ENCODE peak calls at places on chromosomes 7 and 10, in five cellular contexts. J, Y, A, M and G are unnamed samples.
A peak's percentile ranks its signal among the peaks of the same experiment; 100 is the strongest.

GRCh38 chr10:81957976-81958375 is 83.0 kb downstream of the NRG3 start:
- DNase-seq in A (no peak), Y (no peak), J (no peak), M (no peak), G (no peak)

GRCh38 chr10:73883553-73883952 is 9.2 kb upstream of the CAMK2G start:
- DNase-seq in A (no peak), Y (no peak), J (no peak), M (no peak), G (no peak)

GRCh38 chr7:16402084-16402483 is 19.3 kb downstream of the CRPPA start:
- DNase-seq in Y (no peak), A (no peak), J (no peak), M (no peak), G (no peak)

GRCh38 chr7:45601094-45601493 is 26.9 kb downstream of the ADCY1 start:
- DNase-seq in J (no peak), A (no peak), M (no peak), Y (no peak), G (no peak)

GRCh38 chr7:105648561-105649401 is 67.5 kb upstream of the EFCAB10 start:
- DNase-seq in Y (no peak), A (no peak), M (no peak), J (no peak), G (no peak)

GRCh38 chr7:100372694-100373093 is 593 bp upstream of the PILRA start:
- DNase-seq in Y (no peak), J (no peak), M (no peak), A (no peak), G (peak; percentile 63)

GRCh38 chr10:91700788-91701444 is 68.0 kb upstream of the PPP1R3C start:
- DNase-seq in M (no peak), J (no peak), Y (no peak), A (no peak), G (no peak)

GRCh38 chr7:38822556-38822955 is 86.4 kb downstream of the VPS41 start:
- DNase-seq in Y (no peak), M (no peak), A (no peak), J (no peak), G (no peak)

GRCh38 chr7:47968852-47969774 is 10.3 kb downstream of the HUS1 start:
- DNase-seq in Y (no peak), M (peak; percentile 81), A (peak; percentile 59), J (peak; percentile 39), G (no peak)

GRCh38 chr7:98879198-98879988 is 1.1 kb downstream of the TRRAP start:
- DNase-seq in M (peak; percentile 8), A (peak; percentile 70), Y (no peak), J (peak; percentile 74), G (no peak)

GRCh38 chr10:88702848-88703597 is 3.0 kb upstream of the LIPK start:
- DNase-seq in J (no peak), A (no peak), M (no peak), Y (no peak), G (no peak)

GRCh38 chr10:10849306-10849705 is 168.4 kb upstream of the CELF2 start:
- DNase-seq in J (no peak), Y (no peak), M (no peak), A (no peak), G (no peak)

GRCh38 chr7:12256025-12256570 is 45.0 kb downstream of the TMEM106B start:
- DNase-seq in M (no peak), A (no peak), J (no peak), Y (no peak), G (no peak)

GRCh38 chr10:98323221-98324164 is 55.5 kb upstream of the LOXL4 start:
- DNase-seq in J (no peak), Y (peak; percentile 42), M (peak; percentile 34), A (no peak), G (no peak)

GRCh38 chr7:140334341-140335057 is 63.8 kb downstream of the SLC37A3 start:
- DNase-seq in M (no peak), Y (no peak), J (no peak), A (no peak), G (no peak)

GRCh38 chr10:10892290-10892875 is 125.3 kb upstream of the CELF2 start:
- DNase-seq in Y (no peak), M (no peak), J (no peak), A (no peak), G (no peak)

GRCh38 chr7:152430857-152431256 is 4.9 kb downstream of the KMT2C start:
- DNase-seq in M (no peak), Y (no peak), A (no peak), J (no peak), G (no peak)

GRCh38 chr10:35355971-35356724 is 19.8 kb downstream of the CCNY start:
- DNase-seq in M (no peak), Y (no peak), J (no peak), A (no peak), G (no peak)

GRCh38 chr7:99031496-99031895 is 112.4 kb downstream of the SMURF1 start:
- DNase-seq in M (no peak), Y (no peak), J (no peak), A (no peak), G (no peak)

GRCh38 chr10:31836569-31837406 is 91.8 kb downstream of the ARHGAP12 start:
- DNase-seq in M (peak; percentile 45), A (peak; percentile 14), J (peak; percentile 16), Y (no peak), G (no peak)

GRCh38 chr7:17131060-17131345 is 167.4 kb upstream of the AHR start:
- DNase-seq in A (no peak), Y (no peak), J (no peak), M (peak; percentile 6), G (no peak)

GRCh38 chr7:55903985-55904759 is 16.9 kb downstream of the ZNF713 start:
- DNase-seq in J (peak; percentile 41), A (no peak), M (no peak), Y (no peak), G (no peak)

GRCh38 chr10:14695833-14696232 is 78.9 kb downstream of the FAM107B start:
- DNase-seq in J (no peak), Y (no peak), M (no peak), A (peak; percentile 12), G (no peak)

GRCh38 chr7:50653997-50654425 is 88.8 kb upstream of the DDC start:
- DNase-seq in Y (peak; percentile 67), J (no peak), M (no peak), A (no peak), G (no peak)

GRCh38 chr10:114353383-114353782 is 50.9 kb downstream of the AFAP1L2 start:
- DNase-seq in M (no peak), A (no peak), J (no peak), Y (no peak), G (no peak)

GRCh38 chr10:103750836-103751235 is 104.5 kb downstream of the SH3PXD2A start:
- DNase-seq in J (no peak), A (no peak), Y (no peak), M (no peak), G (no peak)

GRCh38 chr10:35639651-35640311 is 2.3 kb downstream of the FZD8 start:
- DNase-seq in J (no peak), Y (no peak), M (peak; percentile 56), A (peak; percentile 25), G (peak; percentile 93)

GRCh38 chr7:10973942-10974716 is 457 bp downstream of the PHF14 start:
- DNase-seq in M (peak; percentile 62), A (peak; percentile 20), Y (no peak), J (no peak), G (no peak)

GRCh38 chr10:50909334-50910014 is 24.0 kb upstream of the A1CF start:
- DNase-seq in A (no peak), Y (no peak), J (no peak), M (peak; percentile 30), G (no peak)

GRCh38 chr10:91614254-91614624 is 18.6 kb downstream of the PPP1R3C start:
- DNase-seq in Y (no peak), M (no peak), J (no peak), A (no peak), G (no peak)

GRCh38 chr7:79434098-79434497 is 19.4 kb downstream of the MAGI2 start:
- DNase-seq in M (no peak), A (no peak), J (no peak), Y (no peak), G (no peak)

GRCh38 chr7:78134256-78134655 is 335.7 kb downstream of the PHTF2 start:
- DNase-seq in A (no peak), Y (no peak), J (no peak), M (peak; percentile 49), G (no peak)

GRCh38 chr7:73960548-73960947 is 67.4 kb upstream of the ELN start:
- DNase-seq in Y (no peak), A (no peak), M (no peak), J (no peak), G (no peak)

GRCh38 chr7:66629222-66629658 is 559 bp downstream of the KCTD7 start:
- DNase-seq in A (no peak), J (no peak), M (no peak), Y (no peak), G (no peak)

GRCh38 chr7:158729646-158730382 is 25.2 kb upstream of the NCAPG2 start:
- DNase-seq in A (no peak), M (no peak), J (no peak), Y (no peak), G (no peak)

GRCh38 chr7:27661776-27662489 is 750 bp downstream of the HIBADH start:
- DNase-seq in A (peak; percentile 34), M (no peak), Y (no peak), J (peak; percentile 2), G (no peak)

GRCh38 chr10:62916157-62916603 is 100.0 kb upstream of the EGR2 start:
- DNase-seq in J (no peak), A (no peak), Y (no peak), M (no peak), G (no peak)

GRCh38 chr7:1925349-1925748 is 255.3 kb downstream of the ELFN1 start:
- DNase-seq in J (no peak), A (no peak), Y (no peak), M (no peak), G (no peak)
- TF ChIP-seq CTCF in J (no peak), A (no peak), Y (no peak), M (peak; percentile 29), G (no peak)

GRCh38 chr7:24591152-24591551 is 17.9 kb downstream of the PALS2 start:
- DNase-seq in M (no peak), Y (no peak), A (no peak), J (no peak), G (no peak)

GRCh38 chr7:24582171-24582570 is 8.9 kb downstream of the PALS2 start:
- DNase-seq in A (no peak), Y (no peak), J (no peak), M (no peak), G (no peak)

DNA sequence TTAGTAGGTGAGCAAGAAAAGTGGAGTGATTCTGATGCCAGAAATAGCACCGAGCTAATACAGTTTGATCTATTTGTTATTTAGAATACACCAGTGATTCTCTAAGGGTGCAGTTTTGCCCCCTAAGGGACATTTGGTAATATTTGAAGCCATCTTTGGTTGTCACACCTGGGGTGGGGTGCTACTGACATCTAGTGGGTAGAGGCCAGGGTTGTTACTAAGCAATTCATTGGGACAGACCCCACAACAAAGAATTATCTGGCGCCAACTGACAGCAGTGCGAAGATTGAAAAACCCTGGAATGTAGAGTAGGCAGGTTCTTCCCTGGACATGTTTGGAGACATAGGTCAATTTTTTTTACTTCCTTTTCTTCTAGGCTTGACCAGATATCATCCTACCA is 14.6 kb downstream of the PALS2 start:
- DNase-seq in J (no peak), Y (no peak), M (peak; percentile 33), A (peak; percentile 70), G (no peak)
- TF ChIP-seq CTCF in J (peak; percentile 75), Y (peak; percentile 17), M (peak; percentile 24), A (peak; percentile 79), G (peak; percentile 70)

GRCh38 chr10:37495415-37495814 is 362.0 kb downstream of the ZNF248 start:
- DNase-seq in A (no peak), J (no peak), Y (no peak), M (no peak), G (no peak)
- TF ChIP-seq CTCF in A (no peak), J (no peak), Y (peak; percentile 33), M (no peak), G (peak; percentile 54)

GRCh38 chr7:129588268-129588667 is 23.3 kb upstream of the NRF1 start:
- DNase-seq in M (no peak), Y (no peak), A (no peak), J (no peak), G (no peak)
- TF ChIP-seq CTCF in M (no peak), Y (no peak), A (no peak), J (no peak), G (no peak)